ENCODE peak calls at places on chromosomes 1 and 21, in four cellular contexts. One of them, this sample, is unnamed.

GRCh38 chr21:36966846-36967657 is 583 bp upstream of the HLCS start:
- DNase-seq in HepG2: no peak
- DNase-seq in K562: no peak
- DNase-seq in A549: no peak
- DNase-seq in this sample: peak

GRCh38 chr1:82018319-82018718 is 217.6 kb downstream of the ADGRL2 start:
- DNase-seq in HepG2: no peak
- DNase-seq in K562: no peak
- DNase-seq in A549: no peak
- DNase-seq in this sample: no peak

GRCh38 chr1:14980801-14981200 is 172.7 kb upstream of the TMEM51 start:
- DNase-seq in HepG2: no peak
- DNase-seq in K562: no peak
- DNase-seq in A549: no peak
- DNase-seq in this sample: no peak

GRCh38 chr1:12069616-12070244 is 6.6 kb downstream of the TNFRSF8 start:
- DNase-seq in HepG2: no peak
- DNase-seq in K562: no peak
- DNase-seq in A549: no peak
- DNase-seq in this sample: no peak

GRCh38 chr1:27603320-27603961 is 503 bp downstream of the AHDC1 start:
- DNase-seq in HepG2: no peak
- DNase-seq in K562: peak
- DNase-seq in A549: no peak
- DNase-seq in this sample: no peak

GRCh38 chr1:181754103-181754502 is 270.8 kb downstream of the CACNA1E start:
- DNase-seq in HepG2: no peak
- DNase-seq in K562: no peak
- DNase-seq in A549: no peak
- DNase-seq in this sample: no peak

GRCh38 chr1:182110635-182111034 is 49.1 kb upstream of the ZNF648 start:
- DNase-seq in HepG2: no peak
- DNase-seq in K562: no peak
- DNase-seq in A549: no peak
- DNase-seq in this sample: no peak

GRCh38 chr21:44872568-44873355 is 728 bp downstream of the PTTG1IP start:
- DNase-seq in HepG2: no peak
- DNase-seq in K562: no peak
- DNase-seq in A549: no peak
- DNase-seq in this sample: no peak

GRCh38 chr1:39104158-39105060 is 78.3 kb downstream of the NDUFS5 start:
- DNase-seq in HepG2: no peak
- DNase-seq in K562: no peak
- DNase-seq in A549: peak
- DNase-seq in this sample: peak

GRCh38 chr1:34929497-34929852 is at the start of gene DLGAP3:
- DNase-seq in HepG2: no peak
- DNase-seq in K562: peak
- DNase-seq in A549: no peak
- DNase-seq in this sample: peak

GRCh38 chr1:11690669-11691301 is 725 bp upstream of the DRAXIN start:
- DNase-seq in HepG2: peak
- DNase-seq in K562: peak
- DNase-seq in A549: no peak
- DNase-seq in this sample: peak

GRCh38 chr1:206651958-206652890 is 16.9 kb downstream of the DYRK3 start:
- DNase-seq in HepG2: no peak
- DNase-seq in K562: peak
- DNase-seq in A549: no peak
- DNase-seq in this sample: no peak

GRCh38 chr1:20255666-20256065 is 35.0 kb upstream of the VWA5B1 start:
- DNase-seq in HepG2: no peak
- DNase-seq in K562: peak
- DNase-seq in A549: peak
- DNase-seq in this sample: no peak

GRCh38 chr1:38918568-38918967 is 23.1 kb downstream of the RHBDL2 start:
- DNase-seq in HepG2: no peak
- DNase-seq in K562: no peak
- DNase-seq in A549: no peak
- DNase-seq in this sample: no peak

GRCh38 chr1:15370781-15371467 is 38.8 kb upstream of the EFHD2 start:
- DNase-seq in HepG2: peak
- DNase-seq in K562: no peak
- DNase-seq in A549: no peak
- DNase-seq in this sample: no peak

GRCh38 chr1:36355811-36356210 is 29.9 kb downstream of the STK40 start:
- DNase-seq in HepG2: no peak
- DNase-seq in K562: no peak
- DNase-seq in A549: no peak
- DNase-seq in this sample: no peak

GRCh38 chr1:158666037-158666436 is 20.5 kb downstream of the SPTA1 start:
- DNase-seq in HepG2: no peak
- DNase-seq in K562: no peak
- DNase-seq in A549: no peak
- DNase-seq in this sample: no peak

GRCh38 chr1:201469645-201470074 is 672 bp upstream of the PHLDA3 start:
- DNase-seq in HepG2: no peak
- DNase-seq in K562: no peak
- DNase-seq in A549: no peak
- DNase-seq in this sample: peak

GRCh38 chr1:223745731-223746130 is 33.4 kb downstream of the CAPN2 start:
- DNase-seq in HepG2: no peak
- DNase-seq in K562: no peak
- DNase-seq in A549: no peak
- DNase-seq in this sample: no peak

GRCh38 chr1:35288761-35289160 is 20.3 kb downstream of the ZMYM4 start:
- DNase-seq in HepG2: peak
- DNase-seq in K562: no peak
- DNase-seq in A549: no peak
- DNase-seq in this sample: no peak

GRCh38 chr1:167627865-167628641 is 2.0 kb upstream of the RCSD1 start:
- DNase-seq in HepG2: peak
- DNase-seq in K562: peak
- DNase-seq in A549: no peak
- DNase-seq in this sample: no peak

GRCh38 chr1:30888391-30888790 is 20.2 kb downstream of the SDC3 start:
- DNase-seq in HepG2: no peak
- DNase-seq in K562: no peak
- DNase-seq in A549: no peak
- DNase-seq in this sample: no peak

GRCh38 chr1:192506741-192507155 is 68.8 kb upstream of the RGS1 start:
- DNase-seq in HepG2: peak
- DNase-seq in K562: no peak
- DNase-seq in A549: peak
- DNase-seq in this sample: no peak

GRCh38 chr1:18928985-18929384 is 26.6 kb upstream of the ALDH4A1 start:
- DNase-seq in HepG2: no peak
- DNase-seq in K562: no peak
- DNase-seq in A549: no peak
- DNase-seq in this sample: no peak

GRCh38 chr1:157073944-157074685 is 25.5 kb downstream of the ETV3L start:
- DNase-seq in HepG2: peak
- DNase-seq in K562: no peak
- DNase-seq in A549: peak
- DNase-seq in this sample: peak

GRCh38 chr1:27292111-27292510 is 29.9 kb upstream of the TMEM222 start:
- DNase-seq in HepG2: no peak
- DNase-seq in K562: no peak
- DNase-seq in A549: no peak
- DNase-seq in this sample: no peak

GRCh38 chr21:35350965-35351364 is 301.9 kb upstream of the RUNX1 start:
- DNase-seq in HepG2: no peak
- DNase-seq in K562: no peak
- DNase-seq in A549: no peak
- DNase-seq in this sample: no peak

GRCh38 chr1:20496241-20496661 is 10.2 kb upstream of the CAMK2N1 start:
- DNase-seq in HepG2: peak
- DNase-seq in K562: no peak
- DNase-seq in A549: no peak
- DNase-seq in this sample: no peak

GRCh38 chr21:40567511-40567910 is 279.4 kb downstream of the DSCAM start:
- DNase-seq in HepG2: no peak
- DNase-seq in K562: no peak
- DNase-seq in A549: no peak
- DNase-seq in this sample: no peak

GRCh38 chr1:10253755-10254154 is 43.4 kb downstream of the KIF1B start:
- DNase-seq in HepG2: no peak
- DNase-seq in K562: no peak
- DNase-seq in A549: peak
- DNase-seq in this sample: no peak
- TF ChIP-seq HMGXB4 in HepG2: no peak
- TF ChIP-seq HMGXB4 in K562: no peak
- TF ChIP-seq HMGXB4 in A549: no peak
- TF ChIP-seq HMGXB4 in this sample: no peak

GRCh38 chr1:21909787-21910503 is 27.2 kb downstream of the HSPG2 start:
- DNase-seq in HepG2: no peak
- DNase-seq in K562: no peak
- DNase-seq in A549: no peak
- DNase-seq in this sample: peak
- TF ChIP-seq USF2 in HepG2: no peak
- TF ChIP-seq USF2 in K562: no peak
- TF ChIP-seq USF2 in A549: no peak
- TF ChIP-seq USF2 in this sample: no peak

GRCh38 chr21:17455028-17455353 is 57.9 kb upstream of the CXADR start:
- DNase-seq in HepG2: no peak
- DNase-seq in K562: no peak
- DNase-seq in A549: no peak
- DNase-seq in this sample: no peak

GRCh38 chr21:17455451-17455850 is 57.4 kb upstream of the CXADR start:
- DNase-seq in HepG2: peak
- DNase-seq in K562: no peak
- DNase-seq in A549: peak
- DNase-seq in this sample: no peak

GRCh38 chr21:17458279-17458678 is 54.6 kb upstream of the CXADR start:
- DNase-seq in HepG2: no peak
- DNase-seq in K562: no peak
- DNase-seq in A549: no peak
- DNase-seq in this sample: no peak

GRCh38 chr21:17451364-17451869 is 61.4 kb upstream of the CXADR start:
- DNase-seq in HepG2: peak
- DNase-seq in K562: no peak
- DNase-seq in A549: peak
- DNase-seq in this sample: no peak

GRCh38 chr21:17454315-17455027 is 58.4 kb upstream of the CXADR start:
- DNase-seq in HepG2: peak
- DNase-seq in K562: peak
- DNase-seq in A549: peak
- DNase-seq in this sample: peak
- TF ChIP-seq HMGXB4 in HepG2: peak
- TF ChIP-seq HMGXB4 in K562: no peak
- TF ChIP-seq HMGXB4 in A549: peak
- TF ChIP-seq HMGXB4 in this sample: peak

GRCh38 chr1:23558872-23559135 is 497 bp downstream of the ID3 start:
- DNase-seq in HepG2: no peak
- DNase-seq in K562: no peak
- DNase-seq in A549: peak
- DNase-seq in this sample: no peak

GRCh38 chr1:23557471-23558124 is 1.7 kb downstream of the ID3 start:
- DNase-seq in HepG2: no peak
- DNase-seq in K562: no peak
- DNase-seq in A549: no peak
- DNase-seq in this sample: no peak

GRCh38 chr1:23556661-23557470 is 2.4 kb downstream of the ID3 start:
- DNase-seq in HepG2: peak
- DNase-seq in K562: no peak
- DNase-seq in A549: peak
- DNase-seq in this sample: no peak

GRCh38 chr1:23559136-23559984 is at the start of gene ID3:
- DNase-seq in HepG2: peak
- DNase-seq in K562: peak
- DNase-seq in A549: peak
- DNase-seq in this sample: peak

DNA sequence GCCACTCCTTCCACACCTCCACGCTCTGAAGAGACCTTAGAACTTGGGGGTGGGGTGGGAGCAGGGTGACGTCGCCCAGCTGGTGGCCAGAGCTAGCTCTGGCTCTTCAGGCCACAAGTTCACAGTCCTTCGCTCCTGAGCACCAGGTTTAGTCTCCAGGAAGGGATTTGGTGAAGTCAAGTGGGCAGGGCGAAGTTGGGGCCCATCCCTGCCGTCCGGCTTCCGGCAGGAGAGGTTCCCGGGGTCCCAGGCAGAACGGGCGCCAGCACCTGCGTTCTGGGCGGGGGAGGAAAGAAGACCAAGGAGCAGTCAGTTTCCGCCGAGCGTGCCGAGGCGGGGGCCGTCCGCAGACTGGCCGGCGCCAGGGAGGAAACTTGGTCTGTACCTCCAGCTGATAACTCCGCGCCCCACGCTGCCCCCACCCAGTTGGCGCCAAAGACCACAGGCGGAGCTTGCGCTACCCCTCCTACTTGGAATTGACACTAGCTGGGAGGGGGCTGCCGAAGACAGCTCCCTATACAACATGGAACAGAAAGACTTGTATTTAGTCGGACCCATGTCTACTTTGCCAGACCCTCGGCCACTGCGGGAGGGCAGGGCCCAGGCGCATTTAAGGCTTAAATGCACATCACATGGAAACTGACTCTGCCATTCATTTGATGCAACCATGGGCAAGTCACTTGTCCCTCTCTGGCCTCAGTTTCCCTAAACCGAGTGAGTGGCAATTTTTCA is 995 bp downstream of the ID3 start:
- DNase-seq in HepG2: peak
- DNase-seq in K562: peak
- DNase-seq in A549: peak
- DNase-seq in this sample: peak
- TF ChIP-seq USF2 in HepG2: no peak
- TF ChIP-seq USF2 in K562: no peak
- TF ChIP-seq USF2 in A549: no peak
- TF ChIP-seq USF2 in this sample: no peak

GRCh38 chr21:29084372-29084771 is 10.9 kb upstream of the CCT8 start:
- DNase-seq in HepG2: no peak
- DNase-seq in K562: no peak
- DNase-seq in A549: no peak
- DNase-seq in this sample: no peak
- TF ChIP-seq HMGXB4 in HepG2: no peak
- TF ChIP-seq HMGXB4 in K562: no peak
- TF ChIP-seq HMGXB4 in A549: no peak
- TF ChIP-seq HMGXB4 in this sample: no peak